ENCODE peak calls at places on chromosome 19, in seven cellular contexts. One of them, this sample, is unnamed.

GRCh38 chr19:41403181-41403970 is 5.8 kb downstream of the BCKDHA start:
- DNase-seq in stimulated activated CD4-positive, alpha-beta T cell treated with anti-CD3 and anti-CD28 coated beads, Interleukin-2, amount 100 ng/mL, for 48 hours: no peak
- DNase-seq in hypothalamus: no peak
- DNase-seq in foreskin fibroblast: no peak
- DNase-seq in thoracic aorta: no peak
- DNase-seq in ELR: no peak
- DNase-seq in activated B cell treated with CpG ODN at 0.5 μM for 24 hours: no peak
- DNase-seq in this sample: no peak

GRCh38 chr19:17835182-17836006 is 12.4 kb downstream of the JAK3 start:
- DNase-seq in stimulated activated CD4-positive, alpha-beta T cell treated with anti-CD3 and anti-CD28 coated beads, Interleukin-2, amount 100 ng/mL, for 48 hours: no peak
- DNase-seq in hypothalamus: no peak
- DNase-seq in foreskin fibroblast: no peak
- DNase-seq in thoracic aorta: no peak
- DNase-seq in ELR: no peak
- DNase-seq in activated B cell treated with CpG ODN at 0.5 μM for 24 hours: no peak
- DNase-seq in this sample: no peak

GRCh38 chr19:45769821-45770191 is 754 bp upstream of the SIX5 start:
- DNase-seq in stimulated activated CD4-positive, alpha-beta T cell treated with anti-CD3 and anti-CD28 coated beads, Interleukin-2, amount 100 ng/mL, for 48 hours: no peak
- DNase-seq in hypothalamus: no peak
- DNase-seq in foreskin fibroblast: no peak
- DNase-seq in thoracic aorta: no peak
- DNase-seq in ELR: peak; percentile 52
- DNase-seq in activated B cell treated with CpG ODN at 0.5 μM for 24 hours: no peak
- DNase-seq in this sample: no peak

GRCh38 chr19:57817976-57818375 is 3.3 kb upstream of the ZNF552 start:
- DNase-seq in stimulated activated CD4-positive, alpha-beta T cell treated with anti-CD3 and anti-CD28 coated beads, Interleukin-2, amount 100 ng/mL, for 48 hours: no peak
- DNase-seq in hypothalamus: no peak
- DNase-seq in foreskin fibroblast: no peak
- DNase-seq in thoracic aorta: no peak
- DNase-seq in ELR: no peak
- DNase-seq in activated B cell treated with CpG ODN at 0.5 μM for 24 hours: no peak
- DNase-seq in this sample: no peak

GRCh38 chr19:7590256-7590655 is 5.4 kb upstream of the CAMSAP3 start:
- DNase-seq in stimulated activated CD4-positive, alpha-beta T cell treated with anti-CD3 and anti-CD28 coated beads, Interleukin-2, amount 100 ng/mL, for 48 hours: no peak
- DNase-seq in hypothalamus: no peak
- DNase-seq in foreskin fibroblast: no peak
- DNase-seq in thoracic aorta: no peak
- DNase-seq in ELR: no peak
- DNase-seq in activated B cell treated with CpG ODN at 0.5 μM for 24 hours: no peak
- DNase-seq in this sample: no peak

GRCh38 chr19:10968527-10969081 is 7.8 kb downstream of the SMARCA4 start:
- DNase-seq in stimulated activated CD4-positive, alpha-beta T cell treated with anti-CD3 and anti-CD28 coated beads, Interleukin-2, amount 100 ng/mL, for 48 hours: no peak
- DNase-seq in hypothalamus: no peak
- DNase-seq in foreskin fibroblast: no peak
- DNase-seq in thoracic aorta: no peak
- DNase-seq in ELR: no peak
- DNase-seq in activated B cell treated with CpG ODN at 0.5 μM for 24 hours: peak; percentile 20
- DNase-seq in this sample: no peak

GRCh38 chr19:10262771-10263170 is 8.1 kb upstream of the ICAM1 start:
- DNase-seq in stimulated activated CD4-positive, alpha-beta T cell treated with anti-CD3 and anti-CD28 coated beads, Interleukin-2, amount 100 ng/mL, for 48 hours: no peak
- DNase-seq in hypothalamus: no peak
- DNase-seq in foreskin fibroblast: no peak
- DNase-seq in thoracic aorta: no peak
- DNase-seq in ELR: peak; percentile 39
- DNase-seq in activated B cell treated with CpG ODN at 0.5 μM for 24 hours: no peak
- DNase-seq in this sample: peak; percentile 60

GRCh38 chr19:48881741-48882657 is 9.8 kb downstream of the PPP1R15A start:
- DNase-seq in stimulated activated CD4-positive, alpha-beta T cell treated with anti-CD3 and anti-CD28 coated beads, Interleukin-2, amount 100 ng/mL, for 48 hours: no peak
- DNase-seq in hypothalamus: no peak
- DNase-seq in foreskin fibroblast: no peak
- DNase-seq in thoracic aorta: no peak
- DNase-seq in ELR: peak; percentile 50
- DNase-seq in activated B cell treated with CpG ODN at 0.5 μM for 24 hours: no peak
- DNase-seq in this sample: no peak